ENCODE peak calls at places on chromosome 17, in four cellular contexts. C is CD8-positive, alpha-beta memory T cell; S is IMR-90; M is heart right ventricle. D is an unnamed sample.

GRCh38 chr17:20920813-20921199 is 122.0 kb downstream of the USP22 start:
- DNase-seq in C (no peak), S (peak; percentile 53), M (no peak), D (no peak)

GRCh38 chr17:63751806-63752205 is 10.2 kb upstream of the STRADA start:
- DNase-seq in C (peak; percentile 46), S (no peak), M (no peak), D (no peak)

GRCh38 chr17:1002771-1003555 is 6.0 kb downstream of the TIMM22 start:
- DNase-seq in C (no peak), S (peak; percentile 89), M (no peak), D (no peak)

GRCh38 chr17:43936434-43936833 is 5.8 kb downstream of the PPY start:
- DNase-seq in C (no peak), S (peak; percentile 39), M (no peak), D (no peak)

GRCh38 chr17:50322271-50322670 is 23.7 kb upstream of the XYLT2 start:
- DNase-seq in C (no peak), S (peak; percentile 38), M (no peak), D (no peak)

GRCh38 chr17:67427410-67427809 is 50.3 kb downstream of the PITPNC1 start:
- DNase-seq in C (no peak), S (no peak), M (no peak), D (no peak)

GRCh38 chr17:62161405-62162148 is 96.5 kb upstream of the MED13 start:
- DNase-seq in C (no peak), S (no peak), M (no peak), D (no peak)

GRCh38 chr17:76968707-76969597 is 100.7 kb downstream of the MGAT5B start:
- DNase-seq in C (peak; percentile 64), S (no peak), M (no peak), D (no peak)

GRCh38 chr17:12545877-12546513 is 119.7 kb upstream of the MYOCD start:
- DNase-seq in C (no peak), S (peak; percentile 63), M (no peak), D (no peak)

GRCh38 chr17:81581758-81582157 is 29.6 kb upstream of the FAAP100 start:
- DNase-seq in C (no peak), S (no peak), M (no peak), D (no peak)
- H3K36me3 ChIP-seq in C (peaks cover 26% of the 10 kb centered on the region), S (peaks cover 37% of the 10 kb centered on the region), M (peaks cover 14% of the 10 kb centered on the region), D (no peaks in the 10 kb centered on the region)

DNA sequence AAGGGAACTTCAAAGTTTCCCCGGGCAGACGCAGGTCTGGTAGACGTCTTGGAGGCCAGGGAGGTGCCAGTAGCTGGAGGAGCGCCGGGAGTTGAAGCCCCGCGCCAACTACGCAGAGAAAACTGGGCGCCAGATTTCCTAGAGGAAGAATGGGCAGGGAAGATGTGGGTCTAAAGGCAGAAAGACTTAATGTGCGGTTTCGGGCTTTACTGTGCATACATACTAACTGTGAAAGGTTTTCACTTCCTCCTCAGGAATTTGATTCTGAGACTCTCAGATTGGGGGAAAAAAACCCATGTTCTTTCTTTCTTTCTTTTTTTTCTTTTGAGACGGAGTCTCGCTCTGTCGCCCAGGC is 331 bp upstream of the ZNF287 start:
- DNase-seq in C (no peak), S (no peak), M (no peak), D (no peak)
- H3K4me3 ChIP-seq in C (peak overlapping the region; percentile 72), S (peak overlapping the region; percentile 14), M (peak overlapping the region; percentile 81), D (peak overlapping the region; percentile 77)

GRCh38 chr17:3959921-3960601 is 4.2 kb downstream of the ATP2A3 start:
- DNase-seq in C (no peak), S (no peak), M (no peak), D (no peak)
- H3K4me1 ChIP-seq in C (peaks cover 60% of the 10 kb centered on the region), S (peaks cover 17% of the 10 kb centered on the region), M (peaks cover 37% of the 10 kb centered on the region), D (peaks cover 68% of the 10 kb centered on the region)

DNA sequence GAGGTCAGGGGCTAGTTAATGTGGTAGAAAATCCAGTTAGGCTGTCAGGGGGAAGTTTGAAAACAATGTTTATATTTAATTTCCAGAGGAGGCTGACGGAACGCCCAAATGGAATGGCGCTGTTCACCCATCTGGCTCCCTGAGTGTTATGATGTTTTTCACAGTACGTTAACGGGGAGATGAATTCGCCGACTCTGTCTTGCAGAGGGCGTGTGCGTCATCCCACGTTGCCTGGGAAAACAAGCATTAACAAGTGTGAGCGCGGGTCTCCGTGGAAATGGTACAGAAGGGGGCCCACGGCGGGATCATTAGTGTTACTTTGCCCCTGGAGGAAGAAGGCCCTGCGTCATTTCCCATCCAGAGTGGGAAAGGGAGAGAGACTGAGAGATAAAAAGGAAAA is 29.6 kb downstream of the RGS9 start:
- DNase-seq in C (no peak), S (peak; percentile 59), M (no peak), D (no peak)
- H3K36me3 ChIP-seq in C (no peaks in the 10 kb centered on the region), S (no peaks in the 10 kb centered on the region), M (no peaks in the 10 kb centered on the region), D (no peaks in the 10 kb centered on the region)

GRCh38 chr17:5615476-5615875 is 31.2 kb upstream of the NLRP1 start:
- DNase-seq in C (no peak), S (no peak), M (no peak), D (no peak)

GRCh38 chr17:5619088-5619740 is 34.9 kb upstream of the NLRP1 start:
- DNase-seq in C (no peak), S (no peak), M (no peak), D (no peak)

DNA sequence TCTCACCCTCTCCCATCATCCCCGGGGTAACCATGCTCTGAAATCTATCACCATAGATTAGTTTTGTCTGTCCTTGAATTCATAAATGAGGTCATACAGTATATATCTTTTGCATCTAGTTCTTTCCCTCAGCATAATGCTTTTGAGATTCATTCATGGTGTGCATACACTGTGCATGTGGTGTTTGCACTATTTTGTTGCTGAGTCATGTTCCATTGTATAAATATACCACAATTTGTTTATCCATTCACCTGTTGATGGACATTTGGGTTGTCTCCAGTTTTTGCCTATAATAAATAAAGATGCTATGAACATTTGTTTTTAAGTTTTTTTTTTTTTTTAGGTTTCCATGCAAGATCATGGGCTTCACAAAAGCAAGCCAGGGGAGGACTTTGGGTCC is 34.2 kb upstream of the NLRP1 start:
- DNase-seq in C (no peak), S (no peak), M (no peak), D (no peak)
- H3K4me3 ChIP-seq in C (no peak overlapping the region), S (no peak overlapping the region), M (no peak overlapping the region), D (no peak overlapping the region)

DNA sequence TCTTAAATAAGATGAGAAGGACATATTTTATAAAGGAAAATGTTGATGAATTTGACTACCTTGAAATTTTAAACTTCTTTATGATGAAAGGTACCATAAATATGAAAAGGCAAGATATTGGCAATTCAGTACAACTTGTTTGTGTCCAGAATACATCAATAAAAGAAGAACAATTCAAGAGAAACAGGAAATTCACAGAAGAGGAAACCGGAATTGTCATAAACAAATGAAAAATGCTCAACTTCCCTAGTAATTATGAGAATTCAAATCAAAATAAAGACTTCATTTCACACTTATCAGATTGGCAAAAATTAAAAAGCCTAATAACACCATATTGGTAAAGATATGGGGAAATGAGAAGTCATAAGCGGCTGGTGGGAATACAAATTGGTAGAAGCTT is 54.3 kb downstream of the WSB1 start:
- DNase-seq in C (no peak), S (no peak), M (no peak), D (no peak)
- H3K4me1 ChIP-seq in C (peaks cover 3% of the 10 kb centered on the region), S (peaks cover 4% of the 10 kb centered on the region), M (peaks cover 9% of the 10 kb centered on the region), D (peaks cover 58% of the 10 kb centered on the region)

GRCh38 chr17:75241143-75241430 is 20.3 kb downstream of the GGA3 start:
- DNase-seq in C (no peak), S (no peak), M (no peak), D (no peak)
- H3K36me3 ChIP-seq in C (peaks cover 65% of the 10 kb centered on the region), S (peaks cover 91% of the 10 kb centered on the region), M (peaks cover 47% of the 10 kb centered on the region), D (peaks cover 100% of the 10 kb centered on the region)

GRCh38 chr17:14797021-14797420 is 468.1 kb downstream of the PMP22 start:
- DNase-seq in C (no peak), S (no peak), M (no peak), D (no peak)
- H3K4me3 ChIP-seq in C (no peak overlapping the region), S (no peak overlapping the region), M (no peak overlapping the region), D (no peak overlapping the region)

DNA sequence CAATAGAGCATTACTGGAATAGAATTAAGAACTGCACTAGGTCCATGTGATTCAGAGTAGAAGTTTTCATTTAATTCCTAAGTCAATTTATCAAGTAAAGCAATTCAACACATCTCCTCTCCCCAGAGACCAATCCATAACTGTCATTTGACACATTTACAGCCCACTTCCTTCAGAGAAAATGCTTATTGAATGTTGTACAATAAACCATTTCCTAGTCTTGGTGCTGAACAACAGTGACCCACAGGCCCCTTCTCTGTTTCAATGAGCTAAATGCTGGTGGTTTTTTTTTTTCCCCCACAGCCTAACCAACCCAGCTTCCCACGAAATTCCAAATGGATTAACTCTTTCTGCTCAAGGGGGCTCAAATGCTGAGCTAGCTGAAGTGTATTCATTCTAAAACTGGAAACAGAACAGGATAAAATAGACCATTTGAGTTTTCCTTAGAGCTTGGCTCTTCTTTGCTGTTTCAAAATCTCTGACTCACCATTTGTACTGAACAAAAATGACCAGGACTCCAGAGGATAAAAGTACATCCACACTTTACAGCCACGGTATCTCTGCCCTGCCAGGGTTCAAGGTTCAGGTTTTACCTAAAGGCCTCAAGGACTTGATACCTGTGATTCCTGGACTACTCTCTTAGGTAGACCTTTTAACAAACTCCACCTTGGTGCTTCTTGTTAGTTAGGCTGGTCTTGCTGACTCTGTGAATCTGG is 62.3 kb downstream of the TMEM100 start:
- DNase-seq in C (no peak), S (no peak), M (no peak), D (no peak)
- H3K4me1 ChIP-seq in C (no peaks in the 10 kb centered on the region), S (no peaks in the 10 kb centered on the region), M (peaks cover 8% of the 10 kb centered on the region), D (no peaks in the 10 kb centered on the region)

GRCh38 chr17:81691196-81691595 is 7.4 kb downstream of the HGS start:
- DNase-seq in C (no peak), S (no peak), M (no peak), D (no peak)

GRCh38 chr17:81690549-81690948 is 6.7 kb downstream of the HGS start:
- DNase-seq in C (no peak), S (no peak), M (no peak), D (no peak)

GRCh38 chr17:81688616-81689015 is 4.8 kb downstream of the HGS start:
- DNase-seq in C (no peak), S (no peak), M (no peak), D (no peak)

GRCh38 chr17:81691608-81692007 is 7.8 kb downstream of the HGS start:
- DNase-seq in C (no peak), S (no peak), M (no peak), D (no peak)

GRCh38 chr17:81690066-81690465 is 6.3 kb downstream of the HGS start:
- DNase-seq in C (no peak), S (no peak), M (no peak), D (no peak)
- H3K36me3 ChIP-seq in C (peaks cover 36% of the 10 kb centered on the region), S (peaks cover 88% of the 10 kb centered on the region), M (peaks cover 32% of the 10 kb centered on the region), D (no peaks in the 10 kb centered on the region)